ENCODE peak calls at places on chromosomes 16 and 17, in six cellular contexts. M is K562; Z is effector memory CD4-positive, alpha-beta T cell; C is A549; P is CD8-positive, alpha-beta memory T cell; G is endodermal cell. Q is an unnamed sample.

GRCh38 chr16:75578212-75578611 is 12.0 kb downstream of the GABARAPL2 start:
- DNase-seq in C (no peak), M (no peak), Z (no peak), P (no peak), G (no peak), Q (no peak)

GRCh38 chr17:5283531-5284315 is 1.6 kb downstream of the RABEP1 start:
- DNase-seq in C (no peak), M (no peak), P (no peak), Z (no peak), G (no peak), Q (no peak)

GRCh38 chr17:49946208-49946607 is 22.8 kb upstream of the DLX4 start:
- DNase-seq in C (no peak), M (no peak), Z (no peak), G (no peak), P (no peak), Q (no peak)

GRCh38 chr17:15513058-15513858 is 45.8 kb upstream of the CDRT4 start:
- DNase-seq in P (no peak), Z (no peak), C (no peak), G (no peak), M (no peak), Q (no peak)

GRCh38 chr17:80803451-80804428 is 187.9 kb upstream of the CHMP6 start:
- DNase-seq in Z (no peak), C (no peak), M (no peak), P (no peak), G (peak; percentile 49), Q (no peak)

GRCh38 chr16:56732832-56733231 is 2.9 kb downstream of the NUP93 start:
- DNase-seq in G (no peak), Z (no peak), C (no peak), P (no peak), M (no peak), Q (no peak)

GRCh38 chr17:42980274-42980765 is at the start of gene RUNDC1:
- DNase-seq in P (peak; percentile 86), M (peak; percentile 96), G (peak; percentile 98), Z (peak; percentile 88), C (peak; percentile 98), Q (peak; percentile 95)

GRCh38 chr17:80362428-80363119 is 52.4 kb upstream of the ENDOV start:
- DNase-seq in M (peak; percentile 39), C (no peak), G (no peak), P (no peak), Z (no peak), Q (peak; percentile 76)

GRCh38 chr16:3131755-3132377 is 3.0 kb upstream of the ZNF213 start:
- DNase-seq in P (no peak), M (peak; percentile 61), G (peak; percentile 90), Z (no peak), C (no peak), Q (no peak)

GRCh38 chr17:12415031-12415430 is 250.7 kb upstream of the MYOCD start:
- DNase-seq in P (no peak), G (peak; percentile 69), Z (no peak), C (peak; percentile 18), M (no peak), Q (no peak)

GRCh38 chr17:81011951-81012350 is 20.3 kb downstream of the CHMP6 start:
- DNase-seq in M (no peak), Z (no peak), G (no peak), P (no peak), C (no peak), Q (no peak)

GRCh38 chr17:67779098-67779672 is 46.1 kb upstream of the BPTF start:
- DNase-seq in M (peak; percentile 75), G (peak; percentile 93), Z (peak; percentile 11), C (peak; percentile 66), P (no peak), Q (peak; percentile 37)

GRCh38 chr17:38604479-38605229 is 1.1 kb downstream of the SRCIN1 start:
- DNase-seq in C (peak; percentile 52), Z (no peak), P (peak; percentile 15), G (peak; percentile 89), M (peak; percentile 82), Q (no peak)

GRCh38 chr17:38603786-38604478 is 1.8 kb downstream of the SRCIN1 start:
- DNase-seq in C (no peak), Z (no peak), G (no peak), P (no peak), M (no peak), Q (no peak)

GRCh38 chr17:38606646-38607611 is 1.2 kb upstream of the SRCIN1 start:
- DNase-seq in C (no peak), P (no peak), Z (no peak), G (peak; percentile 79), M (no peak), Q (peak; percentile 75)

GRCh38 chr17:38605852-38606645 is at the start of gene SRCIN1:
- DNase-seq in G (peak; percentile 93), C (peak; percentile 70), P (peak; percentile 24), M (peak; percentile 86), Z (peak; percentile 9), Q (peak; percentile 40)

GRCh38 chr17:38605230-38605851 is 411 bp downstream of the SRCIN1 start:
- DNase-seq in G (peak; percentile 93), P (no peak), C (peak; percentile 54), M (peak; percentile 75), Z (no peak), Q (no peak)
- H3K27ac ChIP-seq in G (peak overlapping the region; percentile 65), P (no peak overlapping the region), C (peak overlapping the region; percentile 76), M (no peak overlapping the region), Z (no peak overlapping the region), Q (no peak overlapping the region)

DNA sequence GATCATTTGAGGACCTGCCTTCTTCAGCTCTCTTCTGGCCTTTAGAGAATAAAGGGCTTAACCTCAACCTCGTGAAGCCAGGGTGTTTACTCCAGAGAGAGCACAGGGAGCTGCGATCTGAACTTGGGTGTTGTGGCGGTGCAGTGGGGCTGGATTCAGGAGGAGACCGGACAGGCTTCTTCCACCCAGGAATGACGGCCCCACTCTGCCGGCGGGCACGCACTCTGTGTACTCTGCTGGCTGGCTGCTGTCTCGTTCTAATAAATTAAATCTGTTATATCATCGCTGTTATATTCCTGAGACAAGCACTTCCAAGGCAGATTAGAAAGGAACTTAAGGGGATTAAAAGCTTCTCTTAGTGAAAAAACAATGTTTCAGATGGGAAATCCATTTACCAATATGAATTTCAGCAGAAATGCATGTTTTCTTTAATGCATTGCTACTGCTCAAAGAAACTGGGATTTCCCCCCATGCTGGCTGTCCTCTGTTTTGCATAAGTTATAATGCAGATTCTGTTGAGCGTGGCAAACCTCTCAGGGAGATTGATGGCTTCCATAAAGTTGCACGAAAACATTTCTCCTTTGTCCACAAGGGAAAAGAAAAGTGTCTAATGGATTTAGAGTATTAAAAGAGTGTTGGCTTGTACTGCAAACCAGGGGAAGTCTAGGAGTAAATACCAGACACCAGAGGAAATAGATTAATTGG is 168.6 kb upstream of the IRX3 start:
- DNase-seq in G (no peak), C (no peak), Z (no peak), P (no peak), M (no peak), Q (no peak)
- H3K4me3 ChIP-seq in G (no peak overlapping the region), C (no peak overlapping the region), Z (no peak overlapping the region), P (no peak overlapping the region), M (no peak overlapping the region), Q (no peak overlapping the region)

GRCh38 chr17:66487933-66488572 is 185.6 kb downstream of the PRKCA start:
- DNase-seq in Z (no peak), P (no peak), C (no peak), M (no peak), G (no peak), Q (no peak)

GRCh38 chr17:66487121-66487520 is 184.7 kb downstream of the PRKCA start:
- DNase-seq in C (no peak), M (no peak), Z (no peak), P (no peak), G (no peak), Q (no peak)

GRCh38 chr17:66481259-66481658 is 178.8 kb downstream of the PRKCA start:
- DNase-seq in C (no peak), M (no peak), Z (no peak), G (no peak), P (no peak), Q (no peak)

GRCh38 chr17:66485272-66485947 is 183.0 kb downstream of the PRKCA start:
- DNase-seq in Z (no peak), P (no peak), G (peak; percentile 58), M (no peak), C (no peak), Q (no peak)

DNA sequence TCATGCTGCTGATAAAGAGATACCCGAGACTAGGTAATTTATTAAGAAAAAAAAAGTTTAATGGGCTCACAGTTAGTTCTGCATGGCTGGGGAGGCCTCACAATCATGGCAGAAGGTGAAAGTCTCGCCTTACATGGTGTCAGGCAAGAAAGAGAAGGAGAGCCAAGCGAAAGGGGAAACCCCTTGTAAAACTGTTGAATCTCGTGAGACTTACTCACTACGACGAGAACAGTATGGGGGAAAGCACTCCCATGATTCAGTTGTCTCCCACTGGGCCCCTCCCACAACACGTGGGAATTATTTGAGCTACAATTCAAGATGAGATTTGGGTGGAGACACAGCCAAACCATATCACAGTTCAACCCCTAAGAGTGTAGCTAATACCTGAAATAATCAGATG is 181.5 kb downstream of the PRKCA start:
- DNase-seq in G (no peak), C (no peak), M (no peak), P (no peak), Z (no peak), Q (no peak)
- H3K4me1 ChIP-seq in G (peaks cover 3% of the 10 kb centered on the region), C (peaks cover 15% of the 10 kb centered on the region), M (no peaks in the 10 kb centered on the region), P (no peaks in the 10 kb centered on the region), Z (no peaks in the 10 kb centered on the region), Q (no peaks in the 10 kb centered on the region)

GRCh38 chr16:35689764-35690163 is 2230.4 kb downstream of the TP53TG3F start:
- DNase-seq in G (no peak), P (no peak), Z (no peak), M (no peak), C (no peak), Q (no peak)

GRCh38 chr16:35692824-35693223 is 2233.4 kb downstream of the TP53TG3F start:
- DNase-seq in G (no peak), M (no peak), C (no peak), Z (no peak), P (no peak), Q (no peak)

GRCh38 chr16:35690413-35690812 is 2231.0 kb downstream of the TP53TG3F start:
- DNase-seq in M (no peak), P (no peak), G (no peak), Z (no peak), C (no peak), Q (no peak)

GRCh38 chr16:35687781-35688180 is 2228.4 kb downstream of the TP53TG3F start:
- DNase-seq in G (no peak), C (no peak), P (no peak), M (no peak), Z (no peak), Q (no peak)

DNA sequence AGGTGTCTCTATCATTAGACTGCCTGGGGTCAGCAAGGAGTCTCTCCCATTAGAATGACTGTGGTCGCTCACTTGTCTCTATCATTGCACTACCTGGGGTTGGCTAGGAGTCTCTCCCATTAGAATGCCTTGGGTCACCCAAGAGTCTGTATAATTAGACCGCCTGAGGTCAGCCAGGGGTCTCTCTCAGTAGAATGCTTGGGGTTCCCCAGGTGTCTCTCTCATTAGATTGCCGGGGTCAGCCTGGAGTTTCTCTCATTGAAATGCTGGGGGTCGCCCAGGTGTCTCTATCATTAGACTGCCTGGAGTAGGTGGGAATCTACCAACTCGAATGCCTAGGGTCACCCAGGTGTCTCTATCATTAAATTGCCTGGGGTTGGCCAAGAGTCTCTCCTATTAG is 2231.6 kb downstream of the TP53TG3F start:
- DNase-seq in Z (no peak), M (no peak), C (no peak), P (no peak), G (no peak), Q (no peak)
- H3K27ac ChIP-seq in Z (no peak overlapping the region), M (no peak overlapping the region), C (no peak overlapping the region), P (no peak overlapping the region), G (no peak overlapping the region), Q (no peak overlapping the region)

GRCh38 chr16:75580-76501 is 2.2 kb upstream of the MPG start:
- DNase-seq in Z (peak; percentile 11), C (no peak), P (no peak), M (peak; percentile 73), G (peak; percentile 90), Q (peak; percentile 80)
- H3K4me3 ChIP-seq in Z (no peak overlapping the region), C (no peak overlapping the region), P (no peak overlapping the region), M (no peak overlapping the region), G (no peak overlapping the region), Q (peak overlapping the region; percentile 78)